ENCODE peak calls at places on chromosomes 2 and 18, in nine cellular contexts. M is H1, K is chondrocyte, L is colonic mucosa, C is astrocyte of the spinal cord, V is progenitor cell of endocrine pancreas, D is left lung, U is GM10248, O is astrocyte of the cerebellum. Q is an unnamed sample.

GRCh38 chr18:12990128-12990485 is 1.1 kb upstream of the CEP192 start:
- DNase-seq in M (no peak), K (no peak), L (no peak), C (no peak), V (no peak), D (no peak), U (no peak), O (no peak), Q (no peak)

GRCh38 chr18:79644006-79644665 is 35.5 kb upstream of the CTDP1 start:
- DNase-seq in M (peak; percentile 90), K (no peak), L (peak; percentile 48), C (peak; percentile 43), V (peak; percentile 72), D (peak; percentile 62), U (peak; percentile 91), O (peak; percentile 13), Q (no peak)

GRCh38 chr2:154459286-154459685 is 239.2 kb upstream of the KCNJ3 start:
- DNase-seq in M (no peak), K (no peak), L (no peak), C (no peak), V (no peak), D (no peak), U (no peak), O (no peak), Q (no peak)

GRCh38 chr2:206084468-206084869 is 1.5 kb downstream of the INO80D start:
- DNase-seq in M (no peak), K (no peak), L (peak; percentile 78), C (peak; percentile 77), V (no peak), D (peak; percentile 67), U (peak; percentile 33), O (peak; percentile 19), Q (peak; percentile 43)

GRCh38 chr2:50658883-50659282 is 373.0 kb downstream of the NRXN1 start:
- DNase-seq in M (no peak), K (no peak), L (no peak), C (no peak), V (no peak), D (no peak), U (no peak), O (no peak), Q (no peak)

GRCh38 chr2:72124391-72124790 is 23.3 kb downstream of the CYP26B1 start:
- DNase-seq in M (no peak), K (no peak), L (no peak), C (no peak), V (no peak), D (no peak), U (no peak), O (no peak), Q (no peak)

GRCh38 chr2:132669854-132670103 is 226 bp downstream of the LYPD1 start:
- DNase-seq in M (peak; percentile 67), K (no peak), L (peak; percentile 16), C (peak; percentile 24), V (peak; percentile 37), D (no peak), U (no peak), O (no peak), Q (no peak)

GRCh38 chr2:130252880-130253645 is 54.8 kb upstream of the TUBA3E start:
- DNase-seq in M (no peak), K (peak; percentile 86), L (peak; percentile 82), C (no peak), V (no peak), D (no peak), U (no peak), O (no peak), Q (peak; percentile 11)

DNA sequence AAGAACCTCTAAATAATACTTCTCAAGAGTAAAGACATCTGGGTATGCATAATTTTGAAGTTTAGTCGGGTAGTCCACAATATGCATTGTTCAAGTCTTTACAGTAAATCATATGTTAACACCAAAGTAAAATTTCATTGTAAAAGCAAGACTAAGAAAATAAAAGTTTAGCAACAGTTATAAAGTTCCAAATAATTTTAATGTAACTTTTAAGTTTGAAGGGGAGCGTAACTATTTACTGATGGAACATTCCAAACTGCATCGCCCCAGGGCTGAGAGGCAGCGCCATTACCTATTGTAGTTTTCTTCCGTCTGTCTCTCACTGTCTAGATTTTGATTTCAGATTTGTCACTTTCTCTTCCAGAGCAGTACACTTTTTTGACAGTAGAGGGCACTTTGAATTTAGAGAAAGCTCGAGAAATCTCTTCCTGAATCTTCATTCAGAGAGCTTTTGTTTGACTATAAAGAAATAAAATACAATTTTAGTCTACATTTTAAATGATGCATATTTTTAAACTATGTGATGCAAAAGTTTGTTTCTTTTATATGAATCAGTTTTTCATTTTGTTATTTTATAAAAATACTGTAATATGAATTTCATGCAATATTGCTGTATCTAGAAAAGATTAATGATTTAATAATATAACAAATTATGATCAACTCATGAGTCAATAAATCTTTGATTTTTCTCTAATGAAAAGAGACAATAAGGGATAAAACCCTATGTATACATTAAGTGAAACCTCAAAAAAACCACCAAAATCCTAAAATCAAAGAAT is 389.8 kb downstream of the FIGN start:
- DNase-seq in M (no peak), K (no peak), L (no peak), C (peak; percentile 64), V (no peak), D (no peak), U (peak; percentile 47), O (peak; percentile 52), Q (peak; percentile 10)
- TF ChIP-seq CTCF in M (no peak), K (peak; percentile 95), L (peak; percentile 73), C (peak; percentile 71), V (peak; percentile 82), D (peak; percentile 59), U (peak; percentile 72), O (peak; percentile 68), Q (peak; percentile 79)

GRCh38 chr2:221264318-221264717 is 307.8 kb downstream of the EPHA4 start:
- DNase-seq in M (no peak), K (no peak), L (no peak), C (no peak), V (no peak), D (no peak), U (no peak), O (no peak), Q (no peak)
- TF ChIP-seq CTCF in M (no peak), K (peak; percentile 34), L (no peak), C (no peak), V (no peak), D (no peak), U (no peak), O (peak; percentile 30), Q (no peak)

DNA sequence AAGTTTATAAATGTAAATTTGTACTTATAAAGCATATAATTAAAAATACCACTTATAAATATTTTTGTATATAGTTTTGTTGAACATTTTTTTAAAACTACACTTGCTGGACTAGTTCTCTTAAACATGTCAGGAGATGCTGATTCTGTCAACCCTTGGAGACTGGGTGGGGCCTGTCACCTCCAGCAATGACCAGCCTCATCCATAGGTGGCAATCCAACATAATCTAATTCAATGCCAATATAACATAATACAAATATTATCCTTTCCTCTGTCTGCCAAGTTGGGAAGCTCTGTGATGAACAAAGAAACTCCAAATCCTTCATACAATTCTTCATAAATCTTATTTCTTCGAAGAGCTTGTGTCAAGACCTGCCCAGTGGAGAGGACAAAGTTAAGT is 140.4 kb downstream of the RBMS1 start:
- DNase-seq in M (no peak), K (no peak), L (no peak), C (no peak), V (no peak), D (no peak), U (no peak), O (no peak), Q (no peak)
- TF ChIP-seq CTCF in M (no peak), K (peak; percentile 70), L (no peak), C (peak; percentile 21), V (no peak), D (no peak), U (peak; percentile 9), O (no peak), Q (no peak)

DNA sequence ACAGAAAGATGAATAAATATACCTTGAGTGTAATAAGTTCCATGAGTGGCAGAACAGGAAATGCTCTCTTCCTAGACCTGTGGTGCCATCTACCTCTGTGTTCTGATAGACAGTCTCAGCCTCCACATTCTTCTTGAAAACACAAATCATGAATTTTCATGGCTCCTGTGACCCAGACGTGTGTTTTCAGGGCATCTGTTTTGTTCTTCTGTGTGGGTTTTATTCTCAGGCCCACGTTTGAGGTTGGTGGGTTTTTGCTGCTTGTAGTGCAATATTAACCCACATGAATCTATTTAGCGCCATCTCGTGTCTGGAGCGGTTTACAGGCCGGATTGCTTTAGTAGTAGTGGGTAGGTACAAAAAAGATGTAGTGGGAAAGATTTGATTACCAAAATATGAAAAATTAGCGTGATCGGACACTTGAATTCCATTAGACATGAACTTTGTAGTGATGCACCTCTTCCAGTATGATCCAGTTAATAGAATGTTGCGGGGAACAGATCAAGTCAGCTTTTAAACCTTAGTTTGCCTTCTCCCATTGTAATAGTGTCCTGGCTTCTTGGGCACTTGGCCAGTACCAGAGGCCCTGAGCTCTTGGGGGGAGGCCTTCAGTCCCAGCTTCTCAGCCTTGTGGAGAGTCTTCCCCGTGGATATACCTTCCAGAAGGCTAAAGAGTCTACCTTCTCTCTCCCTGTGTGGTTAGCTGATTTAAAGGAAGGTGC is 256.5 kb downstream of the TPGS2 start:
- DNase-seq in M (no peak), K (no peak), L (peak; percentile 63), C (peak; percentile 71), V (peak; percentile 19), D (no peak), U (peak; percentile 28), O (peak; percentile 57), Q (peak; percentile 32)
- TF ChIP-seq CTCF in M (peak; percentile 6), K (peak; percentile 91), L (no peak), C (peak; percentile 73), V (peak; percentile 67), D (no peak), U (peak; percentile 69), O (peak; percentile 83), Q (peak; percentile 75)

GRCh38 chr2:152165306-152165705 is 10.3 kb downstream of the STAM2 start:
- DNase-seq in M (no peak), K (no peak), L (no peak), C (no peak), V (no peak), D (no peak), U (no peak), O (no peak), Q (no peak)

GRCh38 chr2:152166633-152167032 is 8.9 kb downstream of the STAM2 start:
- DNase-seq in M (no peak), K (no peak), L (no peak), C (peak; percentile 60), V (no peak), D (no peak), U (peak; percentile 58), O (no peak), Q (no peak)

GRCh38 chr2:152161598-152161997 is 14.0 kb downstream of the STAM2 start:
- DNase-seq in M (no peak), K (no peak), L (no peak), C (no peak), V (no peak), D (no peak), U (no peak), O (no peak), Q (no peak)

GRCh38 chr2:152165780-152166179 is 9.8 kb downstream of the STAM2 start:
- DNase-seq in M (no peak), K (no peak), L (no peak), C (no peak), V (no peak), D (no peak), U (no peak), O (no peak), Q (no peak)

DNA sequence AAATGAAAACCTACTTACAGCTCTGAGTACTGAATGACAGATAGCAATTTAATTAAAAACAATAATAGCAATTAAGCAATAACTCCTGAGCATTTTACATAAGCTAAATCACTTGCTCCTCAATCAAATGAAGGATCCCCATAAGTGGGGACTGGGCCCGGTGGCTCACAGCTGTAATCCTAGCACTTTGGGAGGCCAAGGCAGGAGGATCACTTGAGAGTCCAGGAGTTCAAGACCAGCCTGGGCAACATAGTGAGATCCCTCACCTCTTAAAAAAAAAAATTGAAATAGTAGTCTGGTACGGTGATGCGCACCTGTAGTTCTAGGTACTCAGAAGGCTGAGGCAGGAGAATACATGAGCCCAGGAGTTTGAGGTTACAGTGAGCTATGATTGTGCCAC is 13.4 kb downstream of the STAM2 start:
- DNase-seq in M (no peak), K (no peak), L (no peak), C (no peak), V (no peak), D (no peak), U (no peak), O (no peak), Q (no peak)
- TF ChIP-seq CTCF in M (no peak), K (no peak), L (no peak), C (no peak), V (no peak), D (no peak), U (no peak), O (no peak), Q (no peak)